ENCODE peak calls at places on chromosomes 16 and 17, in eight cellular contexts. E is WTC11, K is WERI-Rb-1, L is GM06990, Y is cardiac muscle cell, G is GM13977, N is thoracic aorta, X is mesothelial cell of epicardium. C is an unnamed sample.

GRCh38 chr17:51860934-51861561 is 297.5 kb downstream of the CA10 start:
- DNase-seq in Y (peak), E (peak), L (no peak), K (peak), G (peak), N (no peak), X (no peak), C (no peak)

GRCh38 chr17:49365667-49366066 is 3.6 kb upstream of the ZNF652 start:
- DNase-seq in N (no peak), E (peak), K (peak), X (no peak), Y (no peak), L (no peak), G (no peak), C (peak)

GRCh38 chr16:85440744-85441143 is 172.4 kb upstream of the GSE1 start:
- DNase-seq in K (no peak), G (no peak), L (no peak), N (no peak), X (no peak), Y (no peak), E (no peak), C (no peak)

GRCh38 chr16:22174642-22175041 is 12.3 kb downstream of the SDR42E2 start:
- DNase-seq in N (no peak), K (no peak), L (no peak), G (no peak), X (no peak), Y (no peak), E (no peak), C (no peak)

GRCh38 chr17:48878920-48879898 is 13.4 kb upstream of the ATP5MC1 start:
- DNase-seq in L (no peak), E (peak), N (no peak), Y (peak), G (peak), K (peak), X (peak), C (peak)

GRCh38 chr17:44518032-44518431 is 14.8 kb upstream of the GPATCH8 start:
- DNase-seq in Y (peak), N (no peak), G (no peak), E (no peak), X (no peak), L (no peak), K (no peak), C (no peak)

GRCh38 chr16:27363246-27363632 is 38.7 kb upstream of the IL21R start:
- DNase-seq in X (no peak), K (peak), E (no peak), L (no peak), N (no peak), Y (no peak), G (no peak), C (no peak)

GRCh38 chr17:7204828-7205461 is 14.7 kb downstream of the DLG4 start:
- DNase-seq in X (peak), Y (peak), L (peak), E (peak), G (peak), K (peak), N (peak), C (peak)

GRCh38 chr17:3528604-3529511 is 28.8 kb downstream of the TRPV3 start:
- DNase-seq in Y (peak), K (no peak), X (no peak), G (no peak), L (no peak), E (no peak), N (no peak), C (no peak)

GRCh38 chr17:40551091-40551873 is 14.0 kb downstream of the CCR7 start:
- DNase-seq in E (peak), G (no peak), X (peak), N (no peak), L (no peak), Y (peak), K (peak), C (peak)

GRCh38 chr17:15436399-15437369 is 30.7 kb downstream of the CDRT4 start:
- DNase-seq in E (peak), G (no peak), Y (peak), X (no peak), L (no peak), K (peak), N (no peak), C (no peak)

GRCh38 chr16:15988268-15989013 is 39.0 kb downstream of the ABCC1 start:
- DNase-seq in G (no peak), E (no peak), L (no peak), K (no peak), X (no peak), N (no peak), Y (peak), C (no peak)

GRCh38 chr16:15610369-15610871 is 32.5 kb downstream of the MARF1 start:
- DNase-seq in L (no peak), N (no peak), E (no peak), X (no peak), K (no peak), G (no peak), Y (peak), C (no peak)

GRCh38 chr16:82037251-82037650 is 2.2 kb downstream of the HSD17B2 start:
- DNase-seq in E (no peak), L (no peak), Y (no peak), G (no peak), X (no peak), N (no peak), K (no peak), C (no peak)

GRCh38 chr16:77063617-77064016 is 127.4 kb upstream of the MON1B start:
- DNase-seq in E (no peak), Y (no peak), G (no peak), N (no peak), X (no peak), L (no peak), K (no peak), C (no peak)

GRCh38 chr17:15279011-15279477 is 13.9 kb upstream of the PMP22 start:
- DNase-seq in L (no peak), G (no peak), K (no peak), E (no peak), N (no peak), Y (no peak), X (no peak), C (no peak)

GRCh38 chr16:71383054-71383773 is 24.7 kb downstream of the CALB2 start:
- DNase-seq in K (peak), Y (peak), L (no peak), N (no peak), E (no peak), X (no peak), G (no peak), C (no peak)

GRCh38 chr17:57544381-57544780 is 200.7 kb downstream of the CCDC182 start:
- DNase-seq in N (no peak), Y (no peak), L (no peak), G (no peak), X (no peak), K (no peak), E (no peak), C (no peak)

GRCh38 chr17:68805609-68806008 is 149.6 kb downstream of the ABCA8 start:
- DNase-seq in L (no peak), X (no peak), K (no peak), N (no peak), E (no peak), Y (no peak), G (no peak), C (no peak)

GRCh38 chr16:88975511-88976061 is 1.4 kb downstream of the CBFA2T3 start:
- DNase-seq in Y (no peak), N (no peak), G (peak), E (no peak), L (no peak), X (no peak), K (no peak), C (no peak)

GRCh38 chr17:56599093-56599492 is 5.6 kb downstream of the NOG start:
- DNase-seq in N (no peak), E (no peak), G (no peak), K (no peak), X (no peak), L (no peak), Y (no peak), C (no peak)

GRCh38 chr17:29176500-29177351 is 3.5 kb downstream of the MYO18A start:
- DNase-seq in Y (peak), E (peak), N (no peak), G (peak), L (peak), X (peak), K (peak), C (no peak)

GRCh38 chr16:9092282-9092962 is 978 bp downstream of the HAPSTR1 start:
- DNase-seq in Y (no peak), K (peak), E (peak), L (peak), X (peak), N (no peak), G (peak), C (peak)

GRCh38 chr17:47879028-47879585 is 16.9 kb upstream of the SP2 start:
- DNase-seq in G (no peak), N (no peak), L (no peak), E (no peak), X (no peak), Y (no peak), K (no peak), C (no peak)

GRCh38 chr16:57755061-57755684 is 19.6 kb downstream of the KATNB1 start:
- DNase-seq in Y (no peak), G (no peak), X (no peak), K (no peak), L (no peak), N (no peak), E (no peak), C (no peak)

GRCh38 chr17:44688675-44689491 is 693 bp downstream of the CCDC43 start:
- DNase-seq in L (no peak), N (no peak), G (peak), X (no peak), K (no peak), E (no peak), Y (no peak), C (no peak)

GRCh38 chr17:78269893-78270490 is 38.6 kb downstream of the TMEM235 start:
- DNase-seq in E (no peak), K (no peak), L (no peak), X (no peak), Y (no peak), G (no peak), N (no peak), C (no peak)

GRCh38 chr16:24348511-24349290 is 92.6 kb downstream of the CACNG3 start:
- DNase-seq in K (no peak), E (peak), X (no peak), Y (no peak), L (no peak), N (no peak), G (no peak), C (no peak)

GRCh38 chr17:30219315-30219714 is 16.2 kb downstream of the SLC6A4 start:
- DNase-seq in K (no peak), L (no peak), X (no peak), Y (no peak), E (no peak), G (no peak), N (no peak), C (no peak)

GRCh38 chr17:12296120-12296727 is 275.5 kb downstream of the MAP2K4 start:
- DNase-seq in L (peak), E (peak), G (no peak), N (no peak), X (no peak), K (no peak), Y (no peak), C (no peak)

GRCh38 chr17:32117399-32117798 is 24.9 kb upstream of the RHOT1 start:
- DNase-seq in L (no peak), Y (no peak), G (no peak), E (no peak), K (no peak), X (no peak), N (no peak), C (no peak)

GRCh38 chr16:16075463-16076399 is 126.3 kb downstream of the ABCC1 start:
- DNase-seq in X (no peak), K (peak), E (no peak), N (no peak), Y (peak), L (no peak), G (no peak), C (no peak)

GRCh38 chr16:15990902-15991301 is 41.5 kb downstream of the ABCC1 start:
- DNase-seq in N (no peak), L (no peak), K (peak), E (no peak), G (no peak), Y (no peak), X (no peak), C (no peak)

GRCh38 chr17:2011421-2012371 is 13.4 kb downstream of the RTN4RL1 start:
- DNase-seq in L (no peak), X (no peak), G (no peak), Y (peak), K (no peak), N (no peak), E (no peak), C (no peak)

GRCh38 chr17:70357196-70357595 is 187.9 kb downstream of the KCNJ2 start:
- DNase-seq in N (no peak), E (no peak), K (no peak), G (no peak), L (no peak), Y (no peak), X (no peak), C (no peak)

GRCh38 chr16:48384982-48385271 is 286 bp downstream of the SIAH1 start:
- DNase-seq in E (no peak), L (no peak), K (peak), N (no peak), G (peak), Y (peak), X (no peak), C (no peak)

GRCh38 chr16:8655184-8655717 is 19.2 kb upstream of the ABAT start:
- DNase-seq in K (peak), N (no peak), G (peak), E (peak), Y (peak), X (no peak), L (no peak), C (no peak)

GRCh38 chr17:14098246-14098645 is 28.9 kb downstream of the COX10 start:
- DNase-seq in E (no peak), N (no peak), X (no peak), L (no peak), K (no peak), G (no peak), Y (peak), C (no peak)
- TF ChIP-seq CTCF in E (no peak), N (no peak), X (no peak), L (no peak), K (no peak), G (no peak), Y (no peak), C (no peak)

DNA sequence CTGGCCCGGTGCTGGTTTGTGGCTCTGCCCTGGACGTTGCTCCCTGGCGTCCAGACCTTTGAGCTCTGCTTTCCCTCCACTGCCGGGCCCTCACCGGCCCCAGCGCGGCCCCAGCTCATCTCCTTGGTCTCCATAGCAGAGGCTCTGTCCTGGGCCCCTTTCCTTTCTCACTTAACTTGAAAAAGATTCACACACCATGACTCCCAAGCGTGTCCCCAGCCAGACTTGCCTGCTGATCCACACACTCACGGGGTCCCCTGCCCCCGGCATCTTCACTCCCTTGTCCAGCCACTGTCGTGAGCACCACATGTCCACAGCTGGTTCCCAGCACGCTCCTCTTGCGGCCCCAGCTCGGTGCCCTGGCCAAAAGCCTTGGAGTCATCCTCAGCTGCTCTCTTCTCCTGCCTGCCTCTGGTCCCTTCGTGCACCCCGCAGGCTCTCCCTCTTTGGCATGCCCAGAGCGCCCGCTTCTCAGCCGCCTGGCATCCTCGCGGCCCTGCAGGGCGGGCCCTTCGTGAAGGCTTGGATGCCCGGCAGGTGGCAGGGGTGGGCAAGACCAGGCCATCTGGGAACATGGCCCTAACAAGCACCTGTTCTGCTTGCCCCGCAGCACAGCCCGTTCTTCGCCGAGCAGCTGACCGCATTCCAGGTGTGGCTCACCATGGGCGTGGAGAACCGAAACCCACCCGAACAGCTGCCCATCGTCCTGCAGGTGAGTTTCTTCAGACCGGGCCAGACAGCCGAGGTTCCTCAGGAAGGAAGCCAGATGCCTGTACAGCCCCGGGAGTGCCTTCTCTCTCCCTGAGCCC is 145.6 kb upstream of the CHMP6 start:
- DNase-seq in Y (no peak), L (peak), K (no peak), N (no peak), E (no peak), G (no peak), X (no peak), C (no peak)
- TF ChIP-seq CTCF in Y (no peak), L (peak), K (no peak), N (no peak), E (no peak), G (no peak), X (no peak), C (no peak)

GRCh38 chr16:1902547-1903219 is 15.5 kb downstream of the HS3ST6 start:
- DNase-seq in X (no peak), E (no peak), Y (no peak), N (no peak), K (no peak), G (no peak), L (no peak), C (no peak)

GRCh38 chr16:1906846-1907165 is 11.4 kb downstream of the HS3ST6 start:
- DNase-seq in Y (no peak), X (no peak), K (no peak), L (no peak), G (no peak), N (no peak), E (no peak), C (no peak)

GRCh38 chr16:1906052-1906845 is 12.0 kb downstream of the HS3ST6 start:
- DNase-seq in Y (no peak), E (no peak), L (no peak), G (no peak), K (no peak), X (no peak), N (no peak), C (no peak)

GRCh38 chr16:1903220-1903574 is 15.0 kb downstream of the HS3ST6 start:
- DNase-seq in N (no peak), E (no peak), Y (no peak), X (no peak), L (no peak), G (no peak), K (no peak), C (no peak)

GRCh38 chr16:1903845-1904820 is 14.1 kb downstream of the HS3ST6 start:
- DNase-seq in X (no peak), K (no peak), G (no peak), E (no peak), Y (peak), L (no peak), N (no peak), C (no peak)
- TF ChIP-seq CTCF in X (no peak), K (no peak), G (no peak), E (no peak), Y (no peak), L (no peak), N (no peak), C (no peak)

GRCh38 chr17:74748529-74749261 is at the start of gene NHERF1:
- DNase-seq in X (peak), N (peak), Y (peak), G (peak), K (peak), E (peak), L (peak), C (peak)
- TF ChIP-seq CTCF in X (peak), N (no peak), Y (no peak), G (peak), K (peak), E (no peak), L (peak), C (no peak)

GRCh38 chr16:29641561-29641960 is 21.5 kb upstream of the SPN start:
- DNase-seq in E (no peak), K (no peak), L (no peak), N (no peak), G (peak), Y (no peak), X (no peak), C (no peak)
- TF ChIP-seq CTCF in E (no peak), K (peak), L (peak), N (no peak), G (peak), Y (no peak), X (no peak), C (peak)

GRCh38 chr16:66562986-66563385 is 3.3 kb upstream of the CMTM1 start:
- DNase-seq in X (no peak), L (no peak), E (no peak), N (no peak), K (no peak), G (no peak), Y (no peak), C (no peak)

GRCh38 chr16:66561381-66562080 is 4.7 kb upstream of the CMTM1 start:
- DNase-seq in E (no peak), Y (no peak), K (no peak), G (no peak), L (no peak), N (no peak), X (no peak), C (no peak)

GRCh38 chr16:66563574-66564334 is 2.5 kb upstream of the CMTM1 start:
- DNase-seq in Y (no peak), K (no peak), L (no peak), G (no peak), N (no peak), E (no peak), X (no peak), C (no peak)

GRCh38 chr16:66560107-66560506 is 6.1 kb upstream of the CMTM1 start:
- DNase-seq in X (no peak), L (no peak), Y (no peak), E (no peak), G (no peak), K (no peak), N (no peak), C (no peak)

DNA sequence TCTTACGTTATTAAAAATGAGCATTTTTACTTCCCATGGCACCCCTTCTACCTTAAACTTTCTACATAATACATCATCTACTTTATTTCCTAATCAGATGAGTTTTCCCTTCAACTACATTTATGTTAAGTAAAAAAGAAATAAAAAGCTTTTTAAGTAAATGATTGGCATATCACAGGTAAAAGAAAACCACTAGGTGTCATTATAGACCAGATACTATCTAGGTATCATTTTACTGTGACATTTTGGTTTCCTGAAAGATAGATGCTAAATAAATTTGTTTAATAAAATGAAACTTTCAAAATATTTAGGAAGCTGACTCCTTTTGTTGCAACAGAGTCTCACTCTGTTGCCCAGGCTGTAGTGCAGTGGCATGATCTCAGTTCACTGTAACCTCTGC is 3.8 kb upstream of the CMTM1 start:
- DNase-seq in K (no peak), N (no peak), L (no peak), G (no peak), Y (no peak), E (no peak), X (no peak), C (no peak)
- TF ChIP-seq CTCF in K (no peak), N (no peak), L (peak), G (peak), Y (no peak), E (no peak), X (no peak), C (no peak)

GRCh38 chr17:38815576-38816193 is 9.4 kb downstream of the CWC25 start:
- DNase-seq in G (no peak), L (no peak), N (no peak), X (no peak), K (no peak), Y (peak), E (no peak), C (no peak)
- TF ChIP-seq CTCF in G (no peak), L (peak), N (no peak), X (no peak), K (peak), Y (peak), E (no peak), C (no peak)

C was measured in natural killer cell.